ENCODE peak calls at places on chromosomes 3 and 15, in eight cellular contexts. X, A, V, P, F, E, G and Z are unnamed samples.
A peak's percentile ranks its signal among the peaks of the same experiment; 100 is the strongest.

GRCh38 chr15:48190932-48191573 is 412 bp upstream of the CTXN2 start:
- DNase-seq in E (peak; percentile 35), V (peak; percentile 57), X (peak; percentile 20), G (peak; percentile 48), F (peak; percentile 63), P (peak; percentile 92), A (peak; percentile 48), Z (no peak)

GRCh38 chr3:58306662-58307286 is 454 bp downstream of the HTD2 start:
- DNase-seq in E (peak; percentile 34), P (no peak), F (peak; percentile 51), V (peak; percentile 46), G (no peak), A (peak; percentile 41), X (no peak), Z (no peak)

GRCh38 chr3:118710532-118710931 is 324.1 kb downstream of the IGSF11 start:
- DNase-seq in G (no peak), F (no peak), A (no peak), V (no peak), E (no peak), P (no peak), X (no peak), Z (no peak)

GRCh38 chr3:24450142-24450932 is 44.3 kb downstream of the THRB start:
- DNase-seq in G (no peak), V (no peak), E (no peak), F (peak; percentile 31), P (no peak), X (no peak), A (no peak), Z (no peak)

GRCh38 chr3:131708216-131708615 is 205.4 kb upstream of the MRPL3 start:
- DNase-seq in P (no peak), F (peak; percentile 16), G (no peak), E (peak; percentile 47), X (no peak), A (no peak), V (no peak), Z (no peak)

GRCh38 chr3:193897791-193898190 is 238.2 kb upstream of the HES1 start:
- DNase-seq in V (no peak), A (no peak), G (no peak), X (no peak), P (no peak), F (no peak), E (no peak), Z (no peak)

GRCh38 chr3:65723011-65723410 is 315.7 kb downstream of the MAGI1 start:
- DNase-seq in V (no peak), A (no peak), X (no peak), P (no peak), G (no peak), E (no peak), F (no peak), Z (no peak)

GRCh38 chr15:87567399-87567798 is 689.1 kb downstream of the NTRK3 start:
- DNase-seq in X (peak; percentile 66), G (no peak), E (no peak), V (no peak), F (no peak), A (no peak), P (no peak), Z (no peak)

GRCh38 chr3:27504749-27505148 is 20.6 kb upstream of the SLC4A7 start:
- DNase-seq in X (no peak), G (no peak), P (no peak), A (no peak), E (no peak), V (no peak), F (no peak), Z (no peak)

GRCh38 chr3:99909714-99910508 is 92.2 kb downstream of the CMSS1 start:
- DNase-seq in V (no peak), F (peak; percentile 98), A (no peak), E (peak; percentile 61), X (no peak), G (no peak), P (no peak), Z (no peak)

GRCh38 chr3:114624047-114624445 is 330.2 kb downstream of the TIGIT start:
- DNase-seq in A (peak; percentile 48), P (no peak), X (no peak), V (no peak), F (no peak), E (peak; percentile 18), G (no peak), Z (no peak)

GRCh38 chr3:140927711-140928110 is 13.9 kb upstream of the SLC25A36 start:
- DNase-seq in P (no peak), V (no peak), G (no peak), A (no peak), E (no peak), F (no peak), X (no peak), Z (no peak)

GRCh38 chr3:124812291-124813265 is 74.6 kb downstream of the ITGB5 start:
- DNase-seq in P (no peak), E (peak; percentile 86), G (no peak), V (no peak), F (peak; percentile 90), A (peak; percentile 70), X (peak; percentile 99), Z (no peak)

GRCh38 chr15:92495468-92495867 is 101.8 kb downstream of the ST8SIA2 start:
- DNase-seq in E (no peak), V (no peak), X (no peak), A (no peak), F (no peak), P (no peak), G (no peak), Z (no peak)

GRCh38 chr3:37096292-37096691 is 78.1 kb downstream of the LRRFIP2 start:
- DNase-seq in E (peak; percentile 64), P (no peak), F (peak; percentile 18), V (no peak), G (no peak), X (peak; percentile 9), A (no peak), Z (no peak)

GRCh38 chr15:48432688-48433087 is 101.5 kb downstream of the DUT start:
- DNase-seq in G (no peak), V (no peak), A (no peak), P (no peak), F (no peak), X (no peak), E (no peak), Z (no peak)

GRCh38 chr15:26453914-26454313 is 319.0 kb downstream of the GABRB3 start:
- DNase-seq in G (no peak), X (no peak), E (no peak), P (no peak), A (no peak), F (no peak), V (no peak), Z (no peak)

GRCh38 chr3:100386437-100387064 is 14.3 kb downstream of the TOMM70 start:
- DNase-seq in G (no peak), A (no peak), P (no peak), E (peak; percentile 14), X (no peak), F (no peak), V (no peak), Z (no peak)

GRCh38 chr3:138303474-138303873 is 26.2 kb downstream of the NME9 start:
- DNase-seq in X (no peak), F (no peak), G (no peak), P (no peak), A (no peak), E (no peak), V (no peak), Z (no peak)

GRCh38 chr3:169104541-169104940 is 559.0 kb downstream of the MECOM start:
- DNase-seq in P (no peak), X (no peak), G (no peak), F (peak; percentile 67), E (peak; percentile 64), A (no peak), V (peak; percentile 92), Z (no peak)

GRCh38 chr3:106161236-106161635 is 292.4 kb upstream of the CBLB start:
- DNase-seq in E (no peak), X (peak; percentile 5), V (no peak), A (no peak), G (no peak), P (no peak), F (no peak), Z (no peak)

GRCh38 chr3:177483182-177483967 is 286.1 kb upstream of the TBL1XR1 start:
- DNase-seq in A (no peak), F (peak; percentile 26), V (no peak), X (no peak), G (no peak), E (no peak), P (no peak), Z (no peak)
- TF ChIP-seq CTCF in A (peak; percentile 35), F (peak; percentile 38), V (no peak), X (peak; percentile 13), G (no peak), E (peak; percentile 51), P (no peak), Z (no peak)

DNA sequence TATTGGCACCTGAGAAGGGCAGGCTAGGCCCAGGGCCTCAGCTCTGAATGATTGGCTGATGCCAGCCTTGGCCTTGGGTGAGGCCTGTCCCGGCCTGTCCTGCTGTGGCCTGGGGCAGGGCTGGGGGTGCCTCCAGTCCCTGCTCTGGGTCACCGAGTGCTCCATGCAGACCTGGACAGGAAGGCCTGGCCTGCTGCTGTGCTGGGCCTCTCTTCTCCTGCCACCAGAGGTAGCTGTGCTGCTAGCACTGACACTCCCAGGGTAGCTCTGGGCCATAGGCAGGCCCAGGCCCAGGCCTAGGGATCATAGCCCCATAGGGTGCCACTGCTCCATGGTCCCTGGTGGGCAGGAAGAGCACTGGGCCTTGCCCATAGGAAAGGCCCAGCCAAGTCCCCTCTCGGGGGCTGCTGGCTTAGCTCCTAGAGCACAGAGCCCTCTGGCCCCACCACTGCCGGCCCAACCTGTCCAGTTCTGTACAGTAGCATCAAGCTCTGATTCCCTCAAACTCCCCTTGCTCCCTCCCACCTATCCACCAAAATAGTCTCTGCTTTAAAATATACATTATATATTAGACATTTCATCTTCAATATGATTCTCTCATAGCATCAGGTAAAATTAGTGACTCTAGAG is 18.2 kb downstream of the ABTB1 start:
- DNase-seq in P (peak; percentile 48), F (peak; percentile 66), G (no peak), V (peak; percentile 14), A (peak; percentile 27), E (peak; percentile 60), X (no peak), Z (no peak)
- TF ChIP-seq CTCF in P (no peak), F (peak; percentile 64), G (no peak), V (peak; percentile 24), A (peak; percentile 66), E (peak; percentile 87), X (peak; percentile 79), Z (peak; percentile 48)

GRCh38 chr15:72585659-72586058 is 68.8 kb upstream of the GOLGA6B start:
- DNase-seq in G (no peak), P (no peak), F (peak; percentile 13), E (peak; percentile 15), X (no peak), A (no peak), V (no peak), Z (no peak)
- TF ChIP-seq CTCF in G (no peak), P (no peak), F (peak; percentile 52), E (peak; percentile 61), X (peak; percentile 31), A (peak; percentile 11), V (no peak), Z (no peak)

GRCh38 chr15:62277816-62278394 is 112.8 kb upstream of the C2CD4B start:
- DNase-seq in X (no peak), V (no peak), P (no peak), E (no peak), F (no peak), A (no peak), G (no peak), Z (no peak)
- TF ChIP-seq CTCF in X (no peak), V (no peak), P (no peak), E (no peak), F (no peak), A (peak; percentile 29), G (no peak), Z (no peak)